ENCODE peak calls at places on chromosomes 1 and 21, in ten cellular contexts. One of them, this sample, is unnamed.

GRCh38 chr1:15939181-15940109 is 36.5 kb downstream of the ZBTB17 start:
- DNase-seq in occipital lobe: no peak
- DNase-seq in fibroblast of lung: peak; percentile 38
- DNase-seq in OCI-LY7: no peak
- DNase-seq in GM13976: peak; percentile 28
- DNase-seq in sciatic nerve: no peak
- DNase-seq in iris pigment epithelial cell: peak; percentile 62
- DNase-seq in NCI-H2081: no peak
- DNase-seq in Kasumi-1: no peak
- DNase-seq in NCI-H446: no peak
- DNase-seq in this sample: peak; percentile 77

GRCh38 chr21:21200103-21200938 is 202.1 kb downstream of the NCAM2 start:
- DNase-seq in occipital lobe: no peak
- DNase-seq in fibroblast of lung: peak; percentile 98
- DNase-seq in OCI-LY7: no peak
- DNase-seq in GM13976: no peak
- DNase-seq in sciatic nerve: peak; percentile 61
- DNase-seq in iris pigment epithelial cell: peak; percentile 99
- DNase-seq in NCI-H2081: no peak
- DNase-seq in Kasumi-1: no peak
- DNase-seq in NCI-H446: no peak
- DNase-seq in this sample: no peak

GRCh38 chr1:168794057-168794456 is 65.1 kb upstream of the DPT start:
- DNase-seq in occipital lobe: no peak
- DNase-seq in fibroblast of lung: no peak
- DNase-seq in OCI-LY7: no peak
- DNase-seq in GM13976: no peak
- DNase-seq in sciatic nerve: no peak
- DNase-seq in iris pigment epithelial cell: no peak
- DNase-seq in NCI-H2081: no peak
- DNase-seq in Kasumi-1: no peak
- DNase-seq in NCI-H446: no peak
- DNase-seq in this sample: no peak

GRCh38 chr1:156475568-156476500 is 24.7 kb downstream of the MEF2D start:
- DNase-seq in occipital lobe: peak; percentile 88
- DNase-seq in fibroblast of lung: peak; percentile 97
- DNase-seq in OCI-LY7: no peak
- DNase-seq in GM13976: no peak
- DNase-seq in sciatic nerve: no peak
- DNase-seq in iris pigment epithelial cell: peak; percentile 41
- DNase-seq in NCI-H2081: no peak
- DNase-seq in Kasumi-1: no peak
- DNase-seq in NCI-H446: peak; percentile 85
- DNase-seq in this sample: peak; percentile 52

GRCh38 chr1:37471345-37472231 is 2.8 kb upstream of the ZC3H12A start:
- DNase-seq in occipital lobe: peak; percentile 71
- DNase-seq in fibroblast of lung: peak; percentile 85
- DNase-seq in OCI-LY7: no peak
- DNase-seq in GM13976: no peak
- DNase-seq in sciatic nerve: peak; percentile 82
- DNase-seq in iris pigment epithelial cell: peak; percentile 96
- DNase-seq in NCI-H2081: no peak
- DNase-seq in Kasumi-1: peak; percentile 84
- DNase-seq in NCI-H446: peak; percentile 86
- DNase-seq in this sample: peak; percentile 91

GRCh38 chr1:24513691-24514090 is 11.1 kb downstream of the RCAN3 start:
- DNase-seq in occipital lobe: no peak
- DNase-seq in fibroblast of lung: no peak
- DNase-seq in OCI-LY7: no peak
- DNase-seq in GM13976: no peak
- DNase-seq in sciatic nerve: no peak
- DNase-seq in iris pigment epithelial cell: no peak
- DNase-seq in NCI-H2081: no peak
- DNase-seq in Kasumi-1: no peak
- DNase-seq in NCI-H446: no peak
- DNase-seq in this sample: no peak

GRCh38 chr1:226942392-226942791 is 2.3 kb downstream of the COQ8A start:
- DNase-seq in occipital lobe: no peak
- DNase-seq in fibroblast of lung: no peak
- DNase-seq in OCI-LY7: no peak
- DNase-seq in GM13976: no peak
- DNase-seq in sciatic nerve: no peak
- DNase-seq in iris pigment epithelial cell: no peak
- DNase-seq in NCI-H2081: no peak
- DNase-seq in Kasumi-1: no peak
- DNase-seq in NCI-H446: no peak
- DNase-seq in this sample: no peak

GRCh38 chr1:3257788-3258187 is 188.8 kb downstream of the PRDM16 start:
- DNase-seq in occipital lobe: no peak
- DNase-seq in fibroblast of lung: no peak
- DNase-seq in OCI-LY7: no peak
- DNase-seq in GM13976: no peak
- DNase-seq in sciatic nerve: no peak
- DNase-seq in iris pigment epithelial cell: no peak
- DNase-seq in NCI-H2081: no peak
- DNase-seq in Kasumi-1: no peak
- DNase-seq in NCI-H446: no peak
- DNase-seq in this sample: no peak

GRCh38 chr21:42061195-42061865 is 9.8 kb upstream of the UMODL1 start:
- DNase-seq in occipital lobe: no peak
- DNase-seq in fibroblast of lung: no peak
- DNase-seq in OCI-LY7: peak; percentile 96
- DNase-seq in GM13976: peak; percentile 88
- DNase-seq in sciatic nerve: no peak
- DNase-seq in iris pigment epithelial cell: no peak
- DNase-seq in NCI-H2081: no peak
- DNase-seq in Kasumi-1: peak; percentile 80
- DNase-seq in NCI-H446: no peak
- DNase-seq in this sample: peak; percentile 58

GRCh38 chr1:50332941-50333594 is 90.2 kb downstream of the DMRTA2 start:
- DNase-seq in occipital lobe: peak; percentile 50
- DNase-seq in fibroblast of lung: peak; percentile 33
- DNase-seq in OCI-LY7: peak; percentile 41
- DNase-seq in GM13976: peak; percentile 87
- DNase-seq in sciatic nerve: peak; percentile 75
- DNase-seq in iris pigment epithelial cell: peak; percentile 29
- DNase-seq in NCI-H2081: peak; percentile 84
- DNase-seq in Kasumi-1: peak; percentile 7
- DNase-seq in NCI-H446: no peak
- DNase-seq in this sample: peak; percentile 81